ENCODE peak calls at places on chromosomes 4 and X, in nine cellular contexts. L, H, V, K, G, F, E, Q and T are unnamed samples.

GRCh38 chrX:352181-352580 is 33.6 kb upstream of the GTPBP6 start:
- DNase-seq in L (no peak), H (no peak), V (no peak), K (no peak), G (no peak), F (no peak), E (no peak), Q (no peak), T (no peak)

GRCh38 chr4:57119054-57119651 is 9.0 kb upstream of the IGFBP7 start:
- DNase-seq in L (no peak), H (no peak), V (no peak), K (peak), G (no peak), F (no peak), E (peak), Q (peak), T (peak)

GRCh38 chrX:72079607-72080006 is 52.1 kb downstream of the RTL5 start:
- DNase-seq in L (no peak), H (no peak), V (no peak), K (no peak), G (no peak), F (peak), E (no peak), Q (no peak), T (no peak)

GRCh38 chrX:47610506-47610905 is 9.2 kb downstream of the SYN1 start:
- DNase-seq in L (no peak), H (no peak), V (no peak), K (no peak), G (no peak), F (no peak), E (no peak), Q (no peak), T (no peak)

GRCh38 chr4:62544428-62544827 is 1344.3 kb downstream of the ADGRL3 start:
- DNase-seq in L (no peak), H (no peak), V (no peak), K (no peak), G (no peak), F (no peak), E (no peak), Q (no peak), T (no peak)

GRCh38 chr4:1260418-1261106 is 11.6 kb upstream of the CTBP1 start:
- DNase-seq in L (no peak), H (no peak), V (no peak), K (no peak), G (no peak), F (no peak), E (no peak), Q (no peak), T (no peak)

GRCh38 chr4:6716958-6717655 is 1.1 kb downstream of the BLOC1S4 start:
- DNase-seq in L (no peak), H (no peak), V (no peak), K (no peak), G (no peak), F (no peak), E (no peak), Q (no peak), T (no peak)

GRCh38 chr4:3784469-3785291 is 18.5 kb downstream of the ADRA2C start:
- DNase-seq in L (no peak), H (no peak), V (no peak), K (no peak), G (no peak), F (no peak), E (no peak), Q (no peak), T (no peak)

GRCh38 chr4:3421470-3421869 is 20.3 kb upstream of the HGFAC start:
- DNase-seq in L (no peak), H (no peak), V (no peak), K (no peak), G (no peak), F (no peak), E (no peak), Q (no peak), T (no peak)

GRCh38 chrX:13340182-13340791 is 20.4 kb upstream of the ATXN3L start:
- DNase-seq in L (no peak), H (no peak), V (no peak), K (no peak), G (no peak), F (no peak), E (no peak), Q (no peak), T (no peak)

GRCh38 chrX:109902665-109903064 is 100.2 kb upstream of the TMEM164 start:
- DNase-seq in L (no peak), H (no peak), V (no peak), K (no peak), G (peak), F (no peak), E (no peak), Q (no peak), T (no peak)

GRCh38 chrX:102044496-102044895 is 81.0 kb upstream of the TCEAL2 start:
- DNase-seq in L (no peak), H (no peak), V (no peak), K (no peak), G (no peak), F (no peak), E (no peak), Q (no peak), T (no peak)

GRCh38 chrX:20347486-20347885 is 80.8 kb upstream of the RPS6KA3 start:
- DNase-seq in L (no peak), H (no peak), V (no peak), K (no peak), G (no peak), F (no peak), E (no peak), Q (no peak), T (no peak)

GRCh38 chr4:80209302-80209701 is 12.0 kb downstream of the PRDM8 start:
- DNase-seq in L (no peak), H (no peak), V (no peak), K (no peak), G (no peak), F (no peak), E (no peak), Q (no peak), T (no peak)

GRCh38 chrX:107324493-107325310 is 118.3 kb downstream of the DNAAF6 start:
- DNase-seq in L (no peak), H (no peak), V (peak), K (peak), G (peak), F (peak), E (no peak), Q (peak), T (no peak)

GRCh38 chrX:150610446-150610845 is 42.0 kb downstream of the MTM1 start:
- DNase-seq in L (no peak), H (no peak), V (no peak), K (no peak), G (no peak), F (no peak), E (no peak), Q (no peak), T (no peak)

GRCh38 chr4:88144866-88145300 is 13.6 kb downstream of the ABCG2 start:
- DNase-seq in L (no peak), H (no peak), V (no peak), K (no peak), G (no peak), F (no peak), E (no peak), Q (no peak), T (no peak)

GRCh38 chrX:46770006-46770816 is 11.3 kb upstream of the SLC9A7 start:
- DNase-seq in L (no peak), H (no peak), V (no peak), K (no peak), G (no peak), F (no peak), E (no peak), Q (no peak), T (no peak)

GRCh38 chrX:133645251-133645650 is 230.0 kb upstream of the GPC4 start:
- DNase-seq in L (no peak), H (no peak), V (no peak), K (no peak), G (no peak), F (no peak), E (no peak), Q (no peak), T (no peak)

GRCh38 chr4:36111180-36111579 is 133.1 kb downstream of the ARAP2 start:
- DNase-seq in L (no peak), H (no peak), V (no peak), K (no peak), G (no peak), F (no peak), E (no peak), Q (no peak), T (no peak)

GRCh38 chr4:138510053-138510452 is 267.9 kb upstream of the SLC7A11 start:
- DNase-seq in L (no peak), H (no peak), V (no peak), K (no peak), G (no peak), F (no peak), E (no peak), Q (no peak), T (no peak)

GRCh38 chr4:114509340-114509739 is 89.3 kb upstream of the UGT8 start:
- DNase-seq in L (no peak), H (no peak), V (no peak), K (no peak), G (no peak), F (no peak), E (no peak), Q (no peak), T (no peak)

GRCh38 chrX:108072746-108073145 is 18.6 kb downstream of the PSMD10 start:
- DNase-seq in L (no peak), H (no peak), V (no peak), K (no peak), G (no peak), F (no peak), E (no peak), Q (no peak), T (no peak)

GRCh38 chr4:181264908-181265307 is 978.3 kb upstream of the TENM3 start:
- DNase-seq in L (no peak), H (no peak), V (no peak), K (no peak), G (no peak), F (no peak), E (no peak), Q (no peak), T (no peak)

GRCh38 chr4:80461412-80461811 is 125.9 kb downstream of the CFAP299 start:
- DNase-seq in L (no peak), H (no peak), V (no peak), K (no peak), G (no peak), F (no peak), E (no peak), Q (no peak), T (no peak)

GRCh38 chr4:1518997-1519700 is 112.9 kb upstream of the NKX1-1 start:
- DNase-seq in L (no peak), H (no peak), V (no peak), K (no peak), G (no peak), F (no peak), E (no peak), Q (peak), T (no peak)

GRCh38 chr4:171929477-171929876 is 116.3 kb downstream of the GALNTL6 start:
- DNase-seq in L (no peak), H (no peak), V (no peak), K (no peak), G (no peak), F (no peak), E (no peak), Q (no peak), T (no peak)

GRCh38 chr4:185520119-185520518 is 15.2 kb downstream of the PDLIM3 start:
- DNase-seq in L (no peak), H (no peak), V (no peak), K (no peak), G (no peak), F (no peak), E (no peak), Q (no peak), T (no peak)

GRCh38 chrX:136207546-136207945 is 43.7 kb downstream of the MAP7D3 start:
- DNase-seq in L (no peak), H (no peak), V (no peak), K (no peak), G (no peak), F (no peak), E (no peak), Q (no peak), T (no peak)

GRCh38 chrX:56763556-56764152 is 34.6 kb downstream of the NBDY start:
- DNase-seq in L (peak), H (no peak), V (peak), K (peak), G (no peak), F (peak), E (no peak), Q (peak), T (peak)
- TF ChIP-seq EP300 in L (no peak), H (no peak), V (no peak), K (no peak), G (no peak), F (no peak), E (no peak), Q (no peak), T (no peak)

GRCh38 chrX:45264865-45265264 is 64.2 kb upstream of the DIPK2B start:
- DNase-seq in L (no peak), H (no peak), V (peak), K (no peak), G (no peak), F (no peak), E (no peak), Q (no peak), T (no peak)

GRCh38 chrX:45267007-45267406 is 66.3 kb upstream of the DIPK2B start:
- DNase-seq in L (no peak), H (no peak), V (no peak), K (no peak), G (no peak), F (no peak), E (no peak), Q (no peak), T (no peak)

GRCh38 chrX:45261005-45261404 is 60.3 kb upstream of the DIPK2B start:
- DNase-seq in L (no peak), H (no peak), V (no peak), K (no peak), G (no peak), F (no peak), E (no peak), Q (no peak), T (no peak)

DNA sequence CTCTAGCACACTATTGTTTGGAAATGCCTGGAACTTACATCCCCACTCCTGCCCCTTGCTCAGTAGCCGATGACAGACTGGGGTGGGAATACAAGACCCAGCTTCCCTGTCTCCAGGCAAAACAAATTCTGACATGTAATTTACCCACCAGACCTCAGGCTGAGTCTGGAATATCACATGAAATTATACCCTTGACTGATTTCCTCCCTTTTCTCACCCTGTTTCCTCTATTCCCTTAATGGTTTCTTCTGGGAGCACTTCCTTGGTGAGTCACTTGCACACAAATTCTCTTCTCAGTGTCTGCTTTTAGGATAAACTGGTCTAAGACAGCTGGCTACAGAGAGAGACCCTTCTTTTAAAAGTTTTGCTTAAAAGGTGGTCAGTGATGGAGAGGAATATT is 65.8 kb upstream of the DIPK2B start:
- DNase-seq in L (no peak), H (no peak), V (no peak), K (no peak), G (no peak), F (no peak), E (no peak), Q (no peak), T (no peak)
- TF ChIP-seq EP300 in L (no peak), H (no peak), V (no peak), K (no peak), G (no peak), F (no peak), E (no peak), Q (no peak), T (no peak)

GRCh38 chr4:7770675-7771050 is 169.0 kb downstream of the AFAP1 start:
- DNase-seq in L (no peak), H (no peak), V (no peak), K (no peak), G (no peak), F (no peak), E (no peak), Q (peak), T (no peak)

GRCh38 chr4:7769936-7770674 is 169.6 kb downstream of the AFAP1 start:
- DNase-seq in L (no peak), H (no peak), V (peak), K (no peak), G (peak), F (no peak), E (no peak), Q (peak), T (no peak)

GRCh38 chr4:7771541-7772507 is 167.8 kb downstream of the AFAP1 start:
- DNase-seq in L (no peak), H (no peak), V (peak), K (no peak), G (no peak), F (no peak), E (no peak), Q (peak), T (no peak)

GRCh38 chr4:7769308-7769841 is 170.3 kb downstream of the AFAP1 start:
- DNase-seq in L (no peak), H (no peak), V (no peak), K (no peak), G (no peak), F (no peak), E (no peak), Q (no peak), T (no peak)

GRCh38 chr4:7771056-7771455 is 168.6 kb downstream of the AFAP1 start:
- DNase-seq in L (no peak), H (no peak), V (no peak), K (no peak), G (no peak), F (no peak), E (no peak), Q (peak), T (no peak)
- TF ChIP-seq EP300 in L (no peak), H (no peak), V (no peak), K (no peak), G (no peak), F (no peak), E (no peak), Q (no peak), T (no peak)

GRCh38 chrX:115337735-115338134 is 48.2 kb downstream of the LUZP4 start:
- DNase-seq in L (no peak), H (no peak), V (no peak), K (peak), G (no peak), F (no peak), E (no peak), Q (no peak), T (no peak)
- TF ChIP-seq EP300 in L (no peak), H (no peak), V (no peak), K (no peak), G (no peak), F (no peak), E (no peak), Q (no peak), T (no peak)

DNA sequence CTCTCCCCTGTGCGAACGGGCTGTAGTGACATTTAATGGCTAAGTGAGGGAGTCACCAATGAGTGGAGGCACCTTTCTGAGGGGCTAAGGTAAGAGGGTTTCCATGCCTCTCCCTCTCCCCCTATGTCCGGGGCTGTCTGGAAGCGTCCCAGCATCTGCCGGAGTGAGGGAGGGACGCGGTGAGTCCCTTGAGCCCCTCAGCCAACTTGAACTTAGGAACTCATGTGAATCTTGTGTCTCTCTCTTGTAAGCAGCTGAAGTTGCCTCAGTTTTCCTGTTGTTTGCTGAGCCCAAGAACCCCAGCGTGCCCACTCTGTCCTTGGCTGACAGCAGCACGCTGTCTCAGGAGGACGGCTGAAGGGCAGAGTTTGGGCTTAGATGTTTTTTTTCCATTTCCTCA is 42.2 kb downstream of the DCTD start:
- DNase-seq in L (no peak), H (no peak), V (no peak), K (no peak), G (no peak), F (peak), E (no peak), Q (peak), T (no peak)
- TF ChIP-seq EP300 in L (no peak), H (no peak), V (no peak), K (no peak), G (no peak), F (no peak), E (no peak), Q (no peak), T (no peak)

DNA sequence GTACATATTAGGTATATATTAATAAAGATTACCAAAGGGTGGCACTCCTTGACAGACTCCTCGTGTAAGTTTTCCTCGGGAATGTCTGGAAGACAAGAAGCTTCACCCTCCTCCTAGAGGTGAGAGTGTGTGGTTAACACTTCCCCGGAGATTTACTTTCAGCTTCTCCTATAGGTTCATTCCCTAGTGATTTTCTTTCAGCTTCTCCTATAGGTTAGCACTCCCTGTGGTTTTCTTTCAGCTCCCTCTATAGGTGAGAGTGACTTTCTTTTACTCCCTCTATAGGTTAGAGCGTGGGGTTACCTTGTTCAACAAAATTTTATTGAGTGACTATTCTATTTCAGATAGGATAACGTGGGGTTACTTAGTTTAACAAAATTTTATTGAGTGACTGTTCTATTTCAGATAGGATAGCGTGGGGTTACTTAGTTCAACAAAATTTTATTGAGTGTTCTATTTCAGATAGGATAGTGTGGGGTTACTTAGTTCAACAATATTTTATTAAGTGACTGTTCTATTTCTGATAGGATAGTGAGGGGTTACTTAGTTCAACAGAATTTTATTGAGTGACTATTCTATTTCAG is 106.0 kb upstream of the PLAC1 start:
- DNase-seq in L (no peak), H (no peak), V (peak), K (no peak), G (peak), F (no peak), E (no peak), Q (no peak), T (no peak)
- TF ChIP-seq EP300 in L (no peak), H (no peak), V (no peak), K (no peak), G (no peak), F (no peak), E (no peak), Q (no peak), T (no peak)

GRCh38 chr4:155411546-155411945 is 34.8 kb upstream of the MAP9 start:
- DNase-seq in L (no peak), H (no peak), V (no peak), K (no peak), G (no peak), F (no peak), E (no peak), Q (no peak), T (no peak)

GRCh38 chr4:155413451-155413850 is 36.7 kb upstream of the MAP9 start:
- DNase-seq in L (no peak), H (no peak), V (no peak), K (no peak), G (no peak), F (no peak), E (no peak), Q (no peak), T (no peak)

GRCh38 chr4:155419266-155419665 is 42.5 kb upstream of the MAP9 start:
- DNase-seq in L (no peak), H (no peak), V (no peak), K (no peak), G (no peak), F (no peak), E (no peak), Q (no peak), T (no peak)

GRCh38 chr4:155415662-155416061 is 38.9 kb upstream of the MAP9 start:
- DNase-seq in L (no peak), H (no peak), V (no peak), K (no peak), G (no peak), F (no peak), E (no peak), Q (no peak), T (no peak)
- TF ChIP-seq EP300 in L (no peak), H (no peak), V (no peak), K (no peak), G (no peak), F (no peak), E (no peak), Q (no peak), T (no peak)

GRCh38 chr4:169025184-169025583 is 15.1 kb upstream of the CBR4 start:
- DNase-seq in L (no peak), H (no peak), V (no peak), K (no peak), G (no peak), F (no peak), E (no peak), Q (no peak), T (no peak)

GRCh38 chr4:169030575-169030982 is 20.5 kb upstream of the CBR4 start:
- DNase-seq in L (no peak), H (no peak), V (no peak), K (no peak), G (peak), F (no peak), E (no peak), Q (no peak), T (no peak)

GRCh38 chr4:169029947-169030346 is 19.9 kb upstream of the CBR4 start:
- DNase-seq in L (no peak), H (no peak), V (no peak), K (no peak), G (no peak), F (no peak), E (no peak), Q (no peak), T (no peak)

GRCh38 chr4:169024762-169025161 is 14.7 kb upstream of the CBR4 start:
- DNase-seq in L (no peak), H (no peak), V (peak), K (no peak), G (peak), F (no peak), E (peak), Q (no peak), T (no peak)

GRCh38 chr4:169027663-169028062 is 17.6 kb upstream of the CBR4 start:
- DNase-seq in L (no peak), H (no peak), V (no peak), K (no peak), G (no peak), F (no peak), E (no peak), Q (no peak), T (no peak)
- TF ChIP-seq EP300 in L (no peak), H (no peak), V (no peak), K (no peak), G (no peak), F (no peak), E (no peak), Q (no peak), T (no peak)

GRCh38 chrX:119756926-119757635 is 1.3 kb upstream of the SOWAHD start:
- DNase-seq in L (peak), H (no peak), V (no peak), K (no peak), G (no peak), F (no peak), E (no peak), Q (no peak), T (no peak)
- TF ChIP-seq EP300 in L (no peak), H (no peak), V (no peak), K (no peak), G (no peak), F (no peak), E (no peak), Q (no peak), T (no peak)